ENCODE peak calls at places on chromosomes 11 and 22, in ten cellular contexts. One of them, this sample, is unnamed.
A peak's percentile ranks its signal among the peaks of the same experiment; 100 is the strongest.

GRCh38 chr11:8068605-8069221 is 12.3 kb upstream of the TUB start:
- DNase-seq in fibroblast of the aortic adventitia: peak; percentile 96
- DNase-seq in uterus: peak; percentile 72
- DNase-seq in NCI-H446: peak; percentile 9
- DNase-seq in amygdala: no peak
- DNase-seq in sciatic nerve: peak; percentile 79
- DNase-seq in stimulated activated CD8-positive, alpha-beta memory T cell treated with anti-CD3 and anti-CD28 coated beads, Interleukin-4, amount 100 ng/mL, for 48 hours: no peak
- DNase-seq in cardiac fibroblast: peak; percentile 61
- DNase-seq in PC-3: peak; percentile 39
- DNase-seq in D341Med: no peak
- DNase-seq in this sample: peak; percentile 51

GRCh38 chr11:134223066-134223465 is 701 bp downstream of the NCAPD3 start:
- DNase-seq in amygdala: no peak
- DNase-seq in cardiac fibroblast: no peak
- DNase-seq in uterus: no peak
- DNase-seq in PC-3: peak; percentile 15
- DNase-seq in fibroblast of the aortic adventitia: no peak
- DNase-seq in stimulated activated CD8-positive, alpha-beta memory T cell treated with anti-CD3 and anti-CD28 coated beads, Interleukin-4, amount 100 ng/mL, for 48 hours: peak; percentile 35
- DNase-seq in D341Med: no peak
- DNase-seq in sciatic nerve: no peak
- DNase-seq in NCI-H446: no peak
- DNase-seq in this sample: peak; percentile 68

GRCh38 chr11:66478823-66479740 is 1.2 kb upstream of the DPP3 start:
- DNase-seq in PC-3: peak; percentile 62
- DNase-seq in amygdala: no peak
- DNase-seq in uterus: peak; percentile 46
- DNase-seq in D341Med: peak; percentile 64
- DNase-seq in stimulated activated CD8-positive, alpha-beta memory T cell treated with anti-CD3 and anti-CD28 coated beads, Interleukin-4, amount 100 ng/mL, for 48 hours: peak; percentile 67
- DNase-seq in sciatic nerve: no peak
- DNase-seq in cardiac fibroblast: peak; percentile 50
- DNase-seq in NCI-H446: no peak
- DNase-seq in fibroblast of the aortic adventitia: peak; percentile 39
- DNase-seq in this sample: peak; percentile 82

GRCh38 chr22:42172385-42173172 is 42.0 kb upstream of the CYP2D6 start:
- DNase-seq in sciatic nerve: no peak
- DNase-seq in fibroblast of the aortic adventitia: peak; percentile 43
- DNase-seq in stimulated activated CD8-positive, alpha-beta memory T cell treated with anti-CD3 and anti-CD28 coated beads, Interleukin-4, amount 100 ng/mL, for 48 hours: no peak
- DNase-seq in D341Med: no peak
- DNase-seq in cardiac fibroblast: peak; percentile 61
- DNase-seq in uterus: no peak
- DNase-seq in NCI-H446: peak; percentile 25
- DNase-seq in PC-3: no peak
- DNase-seq in amygdala: no peak
- DNase-seq in this sample: no peak

GRCh38 chr22:36734171-36735058 is 30.9 kb upstream of the CACNG2 start:
- DNase-seq in amygdala: no peak
- DNase-seq in cardiac fibroblast: peak; percentile 54
- DNase-seq in NCI-H446: no peak
- DNase-seq in D341Med: no peak
- DNase-seq in stimulated activated CD8-positive, alpha-beta memory T cell treated with anti-CD3 and anti-CD28 coated beads, Interleukin-4, amount 100 ng/mL, for 48 hours: no peak
- DNase-seq in sciatic nerve: peak; percentile 45
- DNase-seq in PC-3: peak; percentile 23
- DNase-seq in uterus: no peak
- DNase-seq in fibroblast of the aortic adventitia: peak; percentile 54
- DNase-seq in this sample: no peak

GRCh38 chr11:109940816-109941215 is 152.4 kb upstream of the ZC3H12C start:
- DNase-seq in amygdala: no peak
- DNase-seq in PC-3: peak; percentile 97
- DNase-seq in uterus: no peak
- DNase-seq in fibroblast of the aortic adventitia: peak; percentile 52
- DNase-seq in stimulated activated CD8-positive, alpha-beta memory T cell treated with anti-CD3 and anti-CD28 coated beads, Interleukin-4, amount 100 ng/mL, for 48 hours: no peak
- DNase-seq in NCI-H446: no peak
- DNase-seq in D341Med: no peak
- DNase-seq in cardiac fibroblast: peak; percentile 94
- DNase-seq in sciatic nerve: no peak
- DNase-seq in this sample: no peak

GRCh38 chr11:1437500-1437899 is 47.8 kb downstream of the BRSK2 start:
- DNase-seq in PC-3: no peak
- DNase-seq in amygdala: no peak
- DNase-seq in uterus: no peak
- DNase-seq in cardiac fibroblast: peak; percentile 28
- DNase-seq in stimulated activated CD8-positive, alpha-beta memory T cell treated with anti-CD3 and anti-CD28 coated beads, Interleukin-4, amount 100 ng/mL, for 48 hours: no peak
- DNase-seq in fibroblast of the aortic adventitia: peak; percentile 81
- DNase-seq in NCI-H446: no peak
- DNase-seq in D341Med: no peak
- DNase-seq in sciatic nerve: no peak
- DNase-seq in this sample: peak; percentile 86

GRCh38 chr22:39699631-39700348 is 129.2 kb downstream of the CACNA1I start:
- DNase-seq in cardiac fibroblast: no peak
- DNase-seq in sciatic nerve: no peak
- DNase-seq in NCI-H446: no peak
- DNase-seq in PC-3: no peak
- DNase-seq in stimulated activated CD8-positive, alpha-beta memory T cell treated with anti-CD3 and anti-CD28 coated beads, Interleukin-4, amount 100 ng/mL, for 48 hours: no peak
- DNase-seq in D341Med: no peak
- DNase-seq in uterus: no peak
- DNase-seq in amygdala: no peak
- DNase-seq in fibroblast of the aortic adventitia: no peak
- DNase-seq in this sample: no peak

GRCh38 chr11:104968365-104968855 is at the start of gene CASP4:
- DNase-seq in NCI-H446: no peak
- DNase-seq in cardiac fibroblast: peak; percentile 85
- DNase-seq in stimulated activated CD8-positive, alpha-beta memory T cell treated with anti-CD3 and anti-CD28 coated beads, Interleukin-4, amount 100 ng/mL, for 48 hours: no peak
- DNase-seq in sciatic nerve: no peak
- DNase-seq in PC-3: peak; percentile 81
- DNase-seq in uterus: no peak
- DNase-seq in D341Med: no peak
- DNase-seq in fibroblast of the aortic adventitia: peak; percentile 87
- DNase-seq in amygdala: no peak
- DNase-seq in this sample: no peak

GRCh38 chr11:43497144-43497543 is 138.4 kb downstream of the TTC17 start:
- DNase-seq in amygdala: no peak
- DNase-seq in cardiac fibroblast: no peak
- DNase-seq in NCI-H446: no peak
- DNase-seq in uterus: no peak
- DNase-seq in PC-3: no peak
- DNase-seq in stimulated activated CD8-positive, alpha-beta memory T cell treated with anti-CD3 and anti-CD28 coated beads, Interleukin-4, amount 100 ng/mL, for 48 hours: no peak
- DNase-seq in D341Med: no peak
- DNase-seq in fibroblast of the aortic adventitia: no peak
- DNase-seq in sciatic nerve: no peak
- DNase-seq in this sample: no peak